ENCODE peak calls at places on chromosomes 4 and X, in nine cellular contexts. P is ovary; U is activated T-cell treated with anti-CD3 and anti-CD28 coated beads for 1 hour; S is fibroblast of lung; G is mesendoderm; I is activated naive CD4-positive, alpha-beta T cell treated with Interleukin-2 at 50 U/mL for 16 hours; Q is kidney tubule cell; W is NCI-H2107; V is stimulated activated CD4-positive, alpha-beta T cell treated with anti-CD3 and anti-CD28 coated beads, Interleukin-1b, Interleukin-23, amount 100 ng/mL, for 24 hours. O is an unnamed sample.

GRCh38 chrX:2677764-2678163 is 13.3 kb upstream of the CD99 start:
- DNase-seq in P (peak), U (no peak), S (peak), G (peak), I (no peak), Q (peak), W (no peak), V (no peak), O (no peak)

GRCh38 chr4:94828882-94829281 is 71.1 kb downstream of the BMPR1B start:
- DNase-seq in P (no peak), U (no peak), S (no peak), G (no peak), I (no peak), Q (peak), W (no peak), V (no peak), O (no peak)

GRCh38 chrX:139831689-139832456 is 101.0 kb downstream of the ATP11C start:
- DNase-seq in P (peak), U (no peak), S (peak), G (peak), I (no peak), Q (peak), W (no peak), V (no peak), O (no peak)

GRCh38 chr4:79048878-79049277 is 109.6 kb upstream of the PAQR3 start:
- DNase-seq in P (no peak), U (no peak), S (no peak), G (no peak), I (no peak), Q (no peak), W (no peak), V (no peak), O (no peak)

GRCh38 chr4:3290476-3290875 is 2.3 kb upstream of the RGS12 start:
- DNase-seq in P (no peak), U (no peak), S (no peak), G (no peak), I (no peak), Q (no peak), W (no peak), V (no peak), O (no peak)

GRCh38 chrX:703466-704210 is 73.0 kb downstream of the SHOX start:
- DNase-seq in P (no peak), U (no peak), S (no peak), G (peak), I (no peak), Q (no peak), W (no peak), V (no peak), O (no peak)

GRCh38 chrX:113747274-113747973 is 836.5 kb upstream of the HTR2C start:
- DNase-seq in P (no peak), U (no peak), S (no peak), G (no peak), I (no peak), Q (no peak), W (no peak), V (no peak), O (no peak)

GRCh38 chr4:1601533-1601835 is 82.6 kb downstream of the FAM53A start:
- DNase-seq in P (no peak), U (no peak), S (no peak), G (no peak), I (no peak), Q (no peak), W (no peak), V (no peak), O (no peak)

GRCh38 chrX:40090050-40090804 is 7.5 kb downstream of the BCOR start:
- DNase-seq in P (peak), U (no peak), S (no peak), G (peak), I (no peak), Q (peak), W (no peak), V (no peak), O (no peak)

GRCh38 chr4:176500894-176501293 is 181.1 kb downstream of the SPCS3 start:
- DNase-seq in P (no peak), U (no peak), S (no peak), G (no peak), I (no peak), Q (no peak), W (no peak), V (no peak), O (no peak)

GRCh38 chr4:54784188-54784671 is 126.5 kb downstream of the KIT start:
- DNase-seq in P (peak), U (no peak), S (peak), G (no peak), I (no peak), Q (no peak), W (no peak), V (no peak), O (peak)

GRCh38 chrX:112786076-112786475 is 54.6 kb downstream of the AMOT start:
- DNase-seq in P (no peak), U (no peak), S (no peak), G (no peak), I (no peak), Q (no peak), W (no peak), V (no peak), O (no peak)

GRCh38 chr4:78517050-78517652 is 34.4 kb upstream of the ANXA3 start:
- DNase-seq in P (no peak), U (no peak), S (peak), G (peak), I (no peak), Q (peak), W (no peak), V (no peak), O (peak)

GRCh38 chrX:31181377-31182038 is 109.7 kb upstream of the FTHL17 start:
- DNase-seq in P (no peak), U (no peak), S (no peak), G (no peak), I (no peak), Q (no peak), W (no peak), V (no peak), O (peak)

GRCh38 chr4:32196950-32197688 is 1477.0 kb downstream of the PCDH7 start:
- DNase-seq in P (no peak), U (no peak), S (peak), G (no peak), I (no peak), Q (peak), W (no peak), V (no peak), O (no peak)

GRCh38 chr4:25585901-25586523 is 69.6 kb upstream of the SLC34A2 start:
- DNase-seq in P (no peak), U (no peak), S (no peak), G (peak), I (no peak), Q (no peak), W (no peak), V (no peak), O (no peak)

GRCh38 chr4:156949373-156949814 is 22.2 kb downstream of the PDGFC start:
- DNase-seq in P (no peak), U (no peak), S (peak), G (no peak), I (no peak), Q (peak), W (no peak), V (no peak), O (no peak)

GRCh38 chr4:183722738-183723560 is 63.9 kb downstream of the TRAPPC11 start:
- DNase-seq in P (peak), U (peak), S (peak), G (peak), I (peak), Q (peak), W (peak), V (peak), O (peak)

GRCh38 chr4:183770900-183771299 is 111.8 kb downstream of the TRAPPC11 start:
- DNase-seq in P (no peak), U (no peak), S (no peak), G (no peak), I (no peak), Q (no peak), W (peak), V (no peak), O (no peak)